ENCODE peak calls at places on chromosomes 2 and 18, in eight cellular contexts. G is NCI-H345; D is HFFc6; O is GM13977; N is AG04450; T is A172; Y is GM19239; P is activated T-helper 1 cell treated with anti-CD3 and anti-CD28 coated beads, Interleukin-2, amount 50 U/mL, for 16 hours. Q is an unnamed sample.

GRCh38 chr2:144470334-144470733 is 49.6 kb downstream of the ZEB2 start:
- DNase-seq in G (no peak), D (no peak), O (no peak), N (no peak), T (no peak), Y (no peak), P (no peak), Q (no peak)

GRCh38 chr18:24964213-24964612 is 387.8 kb downstream of the ZNF521 start:
- DNase-seq in G (no peak), D (no peak), O (no peak), N (no peak), T (no peak), Y (no peak), P (no peak), Q (no peak)

GRCh38 chr18:59021500-59021899 is 118.2 kb upstream of the SEC11C start:
- DNase-seq in G (peak), D (no peak), O (no peak), N (no peak), T (no peak), Y (no peak), P (no peak), Q (no peak)

GRCh38 chr2:27622921-27623384 is 5.9 kb downstream of the CCDC121 start:
- DNase-seq in G (no peak), D (peak), O (no peak), N (peak), T (peak), Y (no peak), P (no peak), Q (peak)

GRCh38 chr18:55301836-55302235 is 286.2 kb downstream of the TCF4 start:
- DNase-seq in G (no peak), D (no peak), O (no peak), N (no peak), T (no peak), Y (no peak), P (no peak), Q (no peak)

GRCh38 chr18:23228102-23229051 is 93.1 kb downstream of the CABLES1 start:
- DNase-seq in G (no peak), D (no peak), O (peak), N (no peak), T (peak), Y (no peak), P (no peak), Q (peak)

GRCh38 chr18:59928201-59928600 is 28.4 kb downstream of the PMAIP1 start:
- DNase-seq in G (no peak), D (no peak), O (no peak), N (no peak), T (no peak), Y (no peak), P (no peak), Q (peak)

GRCh38 chr18:35463050-35463449 is 34.7 kb downstream of the INO80C start:
- DNase-seq in G (no peak), D (no peak), O (no peak), N (no peak), T (peak), Y (no peak), P (no peak), Q (no peak)

GRCh38 chr18:56743115-56743514 is 92.0 kb downstream of the WDR7 start:
- DNase-seq in G (no peak), D (no peak), O (no peak), N (no peak), T (no peak), Y (no peak), P (no peak), Q (no peak)

GRCh38 chr2:1642066-1642861 is 102.1 kb downstream of the PXDN start:
- DNase-seq in G (no peak), D (no peak), O (no peak), N (no peak), T (peak), Y (no peak), P (no peak), Q (no peak)

GRCh38 chr18:26757263-26758019 is 108.1 kb downstream of the AQP4 start:
- DNase-seq in G (no peak), D (no peak), O (no peak), N (no peak), T (no peak), Y (no peak), P (no peak), Q (peak)

GRCh38 chr18:40904295-40904694 is 1050.7 kb upstream of the PIK3C3 start:
- DNase-seq in G (no peak), D (no peak), O (no peak), N (no peak), T (peak), Y (no peak), P (no peak), Q (no peak)

GRCh38 chr2:199861116-199861774 is 10.3 kb upstream of the FTCDNL1 start:
- DNase-seq in G (peak), D (peak), O (peak), N (no peak), T (peak), Y (no peak), P (no peak), Q (peak)

GRCh38 chr2:70967189-70967588 is 11.2 kb upstream of the ANKRD53 start:
- DNase-seq in G (no peak), D (no peak), O (no peak), N (no peak), T (no peak), Y (no peak), P (no peak), Q (no peak)

GRCh38 chr18:69597561-69597960 is 196.9 kb downstream of the DOK6 start:
- DNase-seq in G (no peak), D (no peak), O (no peak), N (no peak), T (no peak), Y (no peak), P (no peak), Q (no peak)

GRCh38 chr2:200765139-200765951 is 46.4 kb upstream of the BZW1 start:
- DNase-seq in G (no peak), D (peak), O (no peak), N (peak), T (peak), Y (no peak), P (no peak), Q (peak)

GRCh38 chr2:96795076-96795475 is 21.0 kb upstream of the CNNM3 start:
- DNase-seq in G (no peak), D (no peak), O (no peak), N (no peak), T (no peak), Y (no peak), P (no peak), Q (no peak)

GRCh38 chr18:78268226-78268625 is 711.4 kb upstream of the SALL3 start:
- DNase-seq in G (no peak), D (no peak), O (no peak), N (no peak), T (no peak), Y (no peak), P (no peak), Q (no peak)

GRCh38 chr2:209426432-209426831 is 2.6 kb downstream of the MAP2 start:
- DNase-seq in G (peak), D (no peak), O (no peak), N (no peak), T (peak), Y (no peak), P (no peak), Q (peak)

GRCh38 chr18:2994603-2995432 is 18.1 kb downstream of the LPIN2 start:
- DNase-seq in G (no peak), D (no peak), O (peak), N (no peak), T (no peak), Y (no peak), P (peak), Q (no peak)

GRCh38 chr18:50006470-50007046 is 188.4 kb downstream of the MYO5B start:
- DNase-seq in G (no peak), D (no peak), O (no peak), N (no peak), T (no peak), Y (no peak), P (no peak), Q (no peak)

GRCh38 chr2:236715511-236715961 is 145.9 kb downstream of the ACKR3 start:
- DNase-seq in G (no peak), D (no peak), O (no peak), N (no peak), T (no peak), Y (no peak), P (no peak), Q (no peak)

GRCh38 chr2:39593439-39594393 is 72.0 kb upstream of the TMEM178A start:
- DNase-seq in G (peak), D (peak), O (peak), N (peak), T (peak), Y (no peak), P (no peak), Q (peak)

GRCh38 chr2:173741715-173742114 is 223.5 kb downstream of the SP3 start:
- DNase-seq in G (peak), D (no peak), O (no peak), N (no peak), T (no peak), Y (no peak), P (no peak), Q (no peak)

GRCh38 chr18:76878426-76878825 is 56.1 kb downstream of the ZNF236 start:
- DNase-seq in G (no peak), D (no peak), O (no peak), N (no peak), T (no peak), Y (no peak), P (no peak), Q (no peak)

GRCh38 chr2:46873632-46874068 is 42.0 kb downstream of the MCFD2 start:
- DNase-seq in G (no peak), D (peak), O (no peak), N (peak), T (peak), Y (no peak), P (no peak), Q (peak)

GRCh38 chr2:1010373-1011017 is 59.8 kb downstream of the SNTG2 start:
- DNase-seq in G (peak), D (no peak), O (no peak), N (no peak), T (no peak), Y (no peak), P (no peak), Q (peak)

GRCh38 chr2:191030521-191031154 is 16.7 kb upstream of the STAT1 start:
- DNase-seq in G (peak), D (no peak), O (peak), N (no peak), T (peak), Y (no peak), P (no peak), Q (no peak)

GRCh38 chr18:57004366-57005121 is 142.3 kb upstream of the BOD1L2 start:
- DNase-seq in G (peak), D (peak), O (peak), N (peak), T (peak), Y (peak), P (no peak), Q (peak)

GRCh38 chr18:59485382-59485781 is 126.3 kb upstream of the LMAN1 start:
- DNase-seq in G (no peak), D (no peak), O (no peak), N (no peak), T (no peak), Y (no peak), P (no peak), Q (no peak)

GRCh38 chr2:196718796-196719564 is 79.5 kb downstream of the CCDC150 start:
- DNase-seq in G (no peak), D (peak), O (peak), N (peak), T (peak), Y (no peak), P (no peak), Q (peak)

GRCh38 chr2:3745901-3746300 is 42.5 kb downstream of the DCDC2C start:
- DNase-seq in G (peak), D (no peak), O (no peak), N (no peak), T (no peak), Y (no peak), P (no peak), Q (no peak)

GRCh38 chr18:48942086-48942485 is 8.7 kb downstream of the SMAD7 start:
- DNase-seq in G (no peak), D (no peak), O (no peak), N (no peak), T (no peak), Y (no peak), P (no peak), Q (no peak)

Q was measured in kidney glomerular epithelial cell.